ENCODE peak calls at places on chromosomes 13 and 19, in nine cellular contexts. One of them, this sample, is unnamed.

GRCh38 chr19:4337906-4338440 is 654 bp downstream of the STAP2 start:
- DNase-seq in mucosa of descending colon: peak
- DNase-seq in cardiac muscle cell: peak
- DNase-seq in choroid plexus epithelial cell: peak
- DNase-seq in heart left ventricle: no peak
- DNase-seq in transverse colon: peak
- DNase-seq in OCI-LY7: no peak
- DNase-seq in A549: no peak
- DNase-seq in fibroblast of villous mesenchyme: peak
- DNase-seq in this sample: no peak

GRCh38 chr13:24220086-24220703 is 59.7 kb downstream of the SPATA13 start:
- DNase-seq in mucosa of descending colon: no peak
- DNase-seq in cardiac muscle cell: peak
- DNase-seq in choroid plexus epithelial cell: peak
- DNase-seq in heart left ventricle: no peak
- DNase-seq in transverse colon: peak
- DNase-seq in OCI-LY7: peak
- DNase-seq in A549: peak
- DNase-seq in fibroblast of villous mesenchyme: peak
- DNase-seq in this sample: peak

GRCh38 chr19:47239152-47239551 is 8.2 kb upstream of the BBC3 start:
- DNase-seq in mucosa of descending colon: no peak
- DNase-seq in cardiac muscle cell: no peak
- DNase-seq in choroid plexus epithelial cell: peak
- DNase-seq in heart left ventricle: no peak
- DNase-seq in transverse colon: no peak
- DNase-seq in OCI-LY7: peak
- DNase-seq in A549: no peak
- DNase-seq in fibroblast of villous mesenchyme: no peak
- DNase-seq in this sample: no peak

GRCh38 chr13:60074397-60074796 is 89.3 kb downstream of the DIAPH3 start:
- DNase-seq in mucosa of descending colon: no peak
- DNase-seq in cardiac muscle cell: no peak
- DNase-seq in choroid plexus epithelial cell: no peak
- DNase-seq in heart left ventricle: no peak
- DNase-seq in transverse colon: no peak
- DNase-seq in OCI-LY7: no peak
- DNase-seq in A549: no peak
- DNase-seq in fibroblast of villous mesenchyme: no peak
- DNase-seq in this sample: no peak

GRCh38 chr19:3961007-3961406 is 9.9 kb downstream of the DAPK3 start:
- DNase-seq in mucosa of descending colon: no peak
- DNase-seq in cardiac muscle cell: no peak
- DNase-seq in choroid plexus epithelial cell: no peak
- DNase-seq in heart left ventricle: no peak
- DNase-seq in transverse colon: no peak
- DNase-seq in OCI-LY7: no peak
- DNase-seq in A549: no peak
- DNase-seq in fibroblast of villous mesenchyme: no peak
- DNase-seq in this sample: no peak

GRCh38 chr19:58482372-58482771 is 6.2 kb downstream of the ZNF446 start:
- DNase-seq in mucosa of descending colon: no peak
- DNase-seq in cardiac muscle cell: no peak
- DNase-seq in choroid plexus epithelial cell: no peak
- DNase-seq in heart left ventricle: no peak
- DNase-seq in transverse colon: no peak
- DNase-seq in OCI-LY7: no peak
- DNase-seq in A549: no peak
- DNase-seq in fibroblast of villous mesenchyme: no peak
- DNase-seq in this sample: no peak

GRCh38 chr19:28555317-28555716 is 657.6 kb downstream of the UQCRFS1 start:
- DNase-seq in mucosa of descending colon: no peak
- DNase-seq in cardiac muscle cell: no peak
- DNase-seq in choroid plexus epithelial cell: no peak
- DNase-seq in heart left ventricle: no peak
- DNase-seq in transverse colon: no peak
- DNase-seq in OCI-LY7: no peak
- DNase-seq in A549: no peak
- DNase-seq in fibroblast of villous mesenchyme: no peak
- DNase-seq in this sample: no peak

GRCh38 chr13:98517576-98518310 is 59.2 kb downstream of the STK24 start:
- DNase-seq in mucosa of descending colon: no peak
- DNase-seq in cardiac muscle cell: no peak
- DNase-seq in choroid plexus epithelial cell: no peak
- DNase-seq in heart left ventricle: no peak
- DNase-seq in transverse colon: no peak
- DNase-seq in OCI-LY7: no peak
- DNase-seq in A549: no peak
- DNase-seq in fibroblast of villous mesenchyme: no peak
- DNase-seq in this sample: no peak

GRCh38 chr19:17872251-17873001 is 681 bp downstream of the SLC5A5 start:
- DNase-seq in mucosa of descending colon: peak
- DNase-seq in cardiac muscle cell: no peak
- DNase-seq in choroid plexus epithelial cell: no peak
- DNase-seq in heart left ventricle: no peak
- DNase-seq in transverse colon: no peak
- DNase-seq in OCI-LY7: no peak
- DNase-seq in A549: no peak
- DNase-seq in fibroblast of villous mesenchyme: no peak
- DNase-seq in this sample: no peak

GRCh38 chr13:111111376-111111937 is 3.7 kb upstream of the ARHGEF7 start:
- DNase-seq in mucosa of descending colon: no peak
- DNase-seq in cardiac muscle cell: no peak
- DNase-seq in choroid plexus epithelial cell: no peak
- DNase-seq in heart left ventricle: no peak
- DNase-seq in transverse colon: no peak
- DNase-seq in OCI-LY7: no peak
- DNase-seq in A549: no peak
- DNase-seq in fibroblast of villous mesenchyme: no peak
- DNase-seq in this sample: no peak

GRCh38 chr13:57629821-57630235 is 1.7 kb upstream of the PCDH17 start:
- DNase-seq in mucosa of descending colon: peak
- DNase-seq in cardiac muscle cell: peak
- DNase-seq in choroid plexus epithelial cell: peak
- DNase-seq in heart left ventricle: peak
- DNase-seq in transverse colon: peak
- DNase-seq in OCI-LY7: no peak
- DNase-seq in A549: peak
- DNase-seq in fibroblast of villous mesenchyme: peak
- DNase-seq in this sample: no peak

GRCh38 chr19:46394398-46394797 is 19.0 kb downstream of the CCDC8 start:
- DNase-seq in mucosa of descending colon: peak
- DNase-seq in cardiac muscle cell: no peak
- DNase-seq in choroid plexus epithelial cell: no peak
- DNase-seq in heart left ventricle: no peak
- DNase-seq in transverse colon: no peak
- DNase-seq in OCI-LY7: no peak
- DNase-seq in A549: no peak
- DNase-seq in fibroblast of villous mesenchyme: no peak
- DNase-seq in this sample: no peak

GRCh38 chr19:36115453-36116343 is at the start of gene TBCB:
- DNase-seq in mucosa of descending colon: peak
- DNase-seq in cardiac muscle cell: peak
- DNase-seq in choroid plexus epithelial cell: peak
- DNase-seq in heart left ventricle: peak
- DNase-seq in transverse colon: peak
- DNase-seq in OCI-LY7: peak
- DNase-seq in A549: peak
- DNase-seq in fibroblast of villous mesenchyme: peak
- DNase-seq in this sample: no peak

GRCh38 chr19:35266904-35267817 is 1.6 kb upstream of the USF2 start:
- DNase-seq in mucosa of descending colon: peak
- DNase-seq in cardiac muscle cell: no peak
- DNase-seq in choroid plexus epithelial cell: peak
- DNase-seq in heart left ventricle: peak
- DNase-seq in transverse colon: peak
- DNase-seq in OCI-LY7: peak
- DNase-seq in A549: peak
- DNase-seq in fibroblast of villous mesenchyme: peak
- DNase-seq in this sample: no peak

GRCh38 chr13:39385154-39385553 is 217.8 kb downstream of the LHFPL6 start:
- DNase-seq in mucosa of descending colon: no peak
- DNase-seq in cardiac muscle cell: no peak
- DNase-seq in choroid plexus epithelial cell: no peak
- DNase-seq in heart left ventricle: no peak
- DNase-seq in transverse colon: no peak
- DNase-seq in OCI-LY7: no peak
- DNase-seq in A549: no peak
- DNase-seq in fibroblast of villous mesenchyme: no peak
- DNase-seq in this sample: no peak

GRCh38 chr19:48739400-48739825 is 997 bp downstream of the RASIP1 start:
- DNase-seq in mucosa of descending colon: peak
- DNase-seq in cardiac muscle cell: no peak
- DNase-seq in choroid plexus epithelial cell: no peak
- DNase-seq in heart left ventricle: peak
- DNase-seq in transverse colon: no peak
- DNase-seq in OCI-LY7: no peak
- DNase-seq in A549: no peak
- DNase-seq in fibroblast of villous mesenchyme: no peak
- DNase-seq in this sample: no peak

GRCh38 chr19:7397687-7398086 is 49.0 kb downstream of the ARHGEF18 start:
- DNase-seq in mucosa of descending colon: no peak
- DNase-seq in cardiac muscle cell: no peak
- DNase-seq in choroid plexus epithelial cell: peak
- DNase-seq in heart left ventricle: no peak
- DNase-seq in transverse colon: no peak
- DNase-seq in OCI-LY7: no peak
- DNase-seq in A549: no peak
- DNase-seq in fibroblast of villous mesenchyme: peak
- DNase-seq in this sample: peak

GRCh38 chr13:42836930-42837329 is 55.5 kb downstream of the FAM216B start:
- DNase-seq in mucosa of descending colon: no peak
- DNase-seq in cardiac muscle cell: peak
- DNase-seq in choroid plexus epithelial cell: peak
- DNase-seq in heart left ventricle: no peak
- DNase-seq in transverse colon: peak
- DNase-seq in OCI-LY7: no peak
- DNase-seq in A549: peak
- DNase-seq in fibroblast of villous mesenchyme: peak
- DNase-seq in this sample: peak

GRCh38 chr19:5775668-5776309 is 8.8 kb downstream of the PRR22 start:
- DNase-seq in mucosa of descending colon: no peak
- DNase-seq in cardiac muscle cell: no peak
- DNase-seq in choroid plexus epithelial cell: peak
- DNase-seq in heart left ventricle: no peak
- DNase-seq in transverse colon: no peak
- DNase-seq in OCI-LY7: no peak
- DNase-seq in A549: peak
- DNase-seq in fibroblast of villous mesenchyme: peak
- DNase-seq in this sample: peak

DNA sequence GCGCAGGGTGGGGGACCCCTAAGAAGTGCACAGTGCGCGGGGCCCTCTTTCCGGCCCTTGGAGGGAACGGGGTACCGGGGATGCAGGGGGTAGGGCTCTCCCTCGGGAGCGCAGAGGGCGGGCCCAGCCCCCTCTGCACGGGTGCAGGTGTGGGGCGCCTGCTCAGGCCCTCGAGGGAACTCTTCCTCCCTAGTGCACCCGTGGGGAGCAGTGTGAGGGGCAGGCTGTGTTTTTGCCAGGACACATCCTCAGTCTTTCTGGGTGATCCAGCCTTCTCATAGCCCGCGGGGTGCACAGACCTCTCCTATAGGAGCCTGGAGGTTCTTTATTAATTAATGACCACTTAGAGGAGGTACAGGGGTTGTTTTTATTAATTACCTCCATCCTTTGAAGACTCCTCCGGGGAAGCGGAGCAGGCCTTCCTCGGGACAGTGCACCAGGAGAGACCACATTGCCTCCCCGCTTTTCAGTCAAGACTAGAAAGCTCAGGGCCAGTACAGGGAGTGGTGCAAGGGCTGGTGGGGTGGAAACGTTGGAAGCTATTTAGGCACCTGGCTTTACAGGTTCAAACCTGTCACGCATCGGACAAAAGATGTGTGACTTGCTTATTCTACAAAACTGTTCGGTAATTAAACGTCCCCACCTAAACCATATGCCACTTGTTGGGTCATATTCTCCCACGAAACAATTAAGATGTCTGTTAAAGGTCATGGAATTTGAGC is 598 bp upstream of the GJB6 start:
- DNase-seq in mucosa of descending colon: no peak
- DNase-seq in cardiac muscle cell: no peak
- DNase-seq in choroid plexus epithelial cell: no peak
- DNase-seq in heart left ventricle: no peak
- DNase-seq in transverse colon: no peak
- DNase-seq in OCI-LY7: no peak
- DNase-seq in A549: no peak
- DNase-seq in fibroblast of villous mesenchyme: no peak
- DNase-seq in this sample: no peak
- H3K4me3 ChIP-seq in mucosa of descending colon: no peak
- H3K4me3 ChIP-seq in cardiac muscle cell: peak
- H3K4me3 ChIP-seq in choroid plexus epithelial cell: no peak
- H3K4me3 ChIP-seq in heart left ventricle: peak
- H3K4me3 ChIP-seq in transverse colon: peak
- H3K4me3 ChIP-seq in OCI-LY7: no peak
- H3K4me3 ChIP-seq in A549: peak
- H3K4me3 ChIP-seq in fibroblast of villous mesenchyme: no peak
- H3K4me3 ChIP-seq in this sample: no peak

DNA sequence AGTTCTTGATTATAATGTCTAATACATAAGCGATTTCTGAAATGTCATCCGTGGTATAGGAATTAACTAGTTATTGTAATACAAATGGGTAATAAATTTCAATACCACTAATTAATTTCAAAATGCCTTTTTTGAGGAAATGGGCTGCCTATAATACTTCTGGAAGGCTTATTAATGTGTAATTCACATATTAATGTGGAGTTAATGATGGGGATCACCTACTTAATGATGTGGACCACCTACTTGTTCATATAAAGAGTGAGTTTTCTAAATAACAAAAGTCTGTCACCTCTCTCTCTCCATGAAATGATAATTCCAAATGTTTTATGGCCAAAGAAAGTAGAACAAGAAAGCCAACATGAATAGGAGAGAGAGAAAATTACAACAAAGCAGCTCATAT is 913.8 kb upstream of the GPC6 start:
- DNase-seq in mucosa of descending colon: no peak
- DNase-seq in cardiac muscle cell: no peak
- DNase-seq in choroid plexus epithelial cell: no peak
- DNase-seq in heart left ventricle: no peak
- DNase-seq in transverse colon: no peak
- DNase-seq in OCI-LY7: no peak
- DNase-seq in A549: no peak
- DNase-seq in fibroblast of villous mesenchyme: no peak
- DNase-seq in this sample: no peak
- TF ChIP-seq CTCF in mucosa of descending colon: no peak
- TF ChIP-seq CTCF in cardiac muscle cell: no peak
- TF ChIP-seq CTCF in choroid plexus epithelial cell: no peak
- TF ChIP-seq CTCF in heart left ventricle: no peak
- TF ChIP-seq CTCF in transverse colon: no peak
- TF ChIP-seq CTCF in OCI-LY7: no peak
- TF ChIP-seq CTCF in A549: no peak
- TF ChIP-seq CTCF in fibroblast of villous mesenchyme: no peak
- TF ChIP-seq CTCF in this sample: no peak

GRCh38 chr13:99760456-99760855 is 211.1 kb downstream of the ZIC5 start:
- DNase-seq in mucosa of descending colon: no peak
- DNase-seq in cardiac muscle cell: no peak
- DNase-seq in choroid plexus epithelial cell: no peak
- DNase-seq in heart left ventricle: no peak
- DNase-seq in transverse colon: no peak
- DNase-seq in OCI-LY7: no peak
- DNase-seq in A549: no peak
- DNase-seq in fibroblast of villous mesenchyme: no peak
- DNase-seq in this sample: no peak
- H3K4me3 ChIP-seq in mucosa of descending colon: no peak
- H3K4me3 ChIP-seq in cardiac muscle cell: no peak
- H3K4me3 ChIP-seq in choroid plexus epithelial cell: no peak
- H3K4me3 ChIP-seq in heart left ventricle: no peak
- H3K4me3 ChIP-seq in transverse colon: no peak
- H3K4me3 ChIP-seq in OCI-LY7: no peak
- H3K4me3 ChIP-seq in A549: no peak
- H3K4me3 ChIP-seq in fibroblast of villous mesenchyme: no peak
- H3K4me3 ChIP-seq in this sample: no peak

GRCh38 chr13:103926118-103926517 is 859.9 kb upstream of the SLC10A2 start:
- DNase-seq in mucosa of descending colon: no peak
- DNase-seq in cardiac muscle cell: no peak
- DNase-seq in choroid plexus epithelial cell: no peak
- DNase-seq in heart left ventricle: no peak
- DNase-seq in transverse colon: no peak
- DNase-seq in OCI-LY7: no peak
- DNase-seq in A549: no peak
- DNase-seq in fibroblast of villous mesenchyme: no peak
- DNase-seq in this sample: no peak
- TF ChIP-seq CTCF in mucosa of descending colon: no peak
- TF ChIP-seq CTCF in cardiac muscle cell: no peak
- TF ChIP-seq CTCF in choroid plexus epithelial cell: no peak
- TF ChIP-seq CTCF in heart left ventricle: no peak
- TF ChIP-seq CTCF in transverse colon: no peak
- TF ChIP-seq CTCF in OCI-LY7: no peak
- TF ChIP-seq CTCF in A549: no peak
- TF ChIP-seq CTCF in fibroblast of villous mesenchyme: no peak
- TF ChIP-seq CTCF in this sample: no peak